ENCODE peak calls at places on chromosome 10, in eight cellular contexts. J is Peyer's patch, U is heart left ventricle, C is tibial nerve, K is tibial artery, Y is A549, X is lower lobe of right lung, F is Panc1. Q is an unnamed sample. For H3K9me3, the result is how much of the 10 kb centered on the place peaks cover.

GRCh38 chr10:76175533-76176165 is 744.2 kb downstream of the LRMDA start:
- DNase-seq in J (no peak), U (no peak), F (no peak), C (no peak), Y (no peak), X (no peak), K (no peak), Q (no peak)

GRCh38 chr10:116683821-116684220 is 58.5 kb downstream of the HSPA12A start:
- DNase-seq in Y (no peak), F (no peak), C (no peak), U (no peak), X (no peak), J (no peak), K (no peak), Q (no peak)

GRCh38 chr10:59068581-59069191 is 107.8 kb upstream of the PHYHIPL start:
- DNase-seq in X (no peak), K (no peak), Y (no peak), F (no peak), C (no peak), J (no peak), U (no peak), Q (no peak)

GRCh38 chr10:5956146-5956914 is 21.0 kb downstream of the IL15RA start:
- DNase-seq in U (no peak), C (no peak), J (no peak), Y (no peak), X (peak), K (no peak), F (no peak), Q (no peak)

GRCh38 chr10:5681930-5682329 is 2.7 kb upstream of the TASOR2 start:
- DNase-seq in X (no peak), K (no peak), Y (no peak), J (no peak), U (no peak), C (no peak), F (no peak), Q (no peak)

GRCh38 chr10:76301950-76302349 is 870.5 kb downstream of the LRMDA start:
- DNase-seq in C (no peak), J (no peak), F (no peak), K (no peak), Y (no peak), U (no peak), X (no peak), Q (peak)

GRCh38 chr10:99431190-99431549 is 746 bp upstream of the GOT1 start:
- DNase-seq in U (peak), K (peak), X (peak), C (peak), Y (peak), F (no peak), J (peak), Q (peak)

GRCh38 chr10:132880148-132880981 is 62.0 kb downstream of the CFAP46 start:
- DNase-seq in Y (no peak), C (no peak), X (no peak), J (peak), K (peak), U (no peak), F (no peak), Q (no peak)

GRCh38 chr10:44675086-44675874 is 235.9 kb upstream of the TMEM72 start:
- DNase-seq in X (no peak), U (no peak), C (no peak), Y (no peak), J (no peak), K (no peak), F (no peak), Q (peak)

GRCh38 chr10:97074256-97075145 is 111.3 kb downstream of the SLIT1 start:
- DNase-seq in C (no peak), Y (no peak), U (no peak), K (no peak), X (no peak), J (no peak), F (no peak), Q (no peak)

GRCh38 chr10:13382759-13383753 is 35.0 kb upstream of the SEPHS1 start:
- DNase-seq in F (no peak), X (peak), J (peak), U (no peak), Y (no peak), K (no peak), C (no peak), Q (peak)

GRCh38 chr10:30747633-30748032 is 118.1 kb upstream of the LYZL2 start:
- DNase-seq in Y (no peak), C (no peak), U (no peak), J (no peak), K (no peak), X (no peak), F (no peak), Q (no peak)

GRCh38 chr10:99520804-99521473 is 11.8 kb upstream of the NKX2-3 start:
- DNase-seq in F (no peak), K (no peak), X (no peak), Y (no peak), C (no peak), U (no peak), J (no peak), Q (no peak)

GRCh38 chr10:90930070-90930837 is 9.4 kb upstream of the ANKRD1 start:
- DNase-seq in K (no peak), U (peak), J (no peak), F (no peak), X (no peak), Y (peak), C (no peak), Q (no peak)

GRCh38 chr10:5555031-5555510 is 30.3 kb downstream of the CALML3 start:
- DNase-seq in F (no peak), U (no peak), X (peak), C (no peak), J (peak), K (peak), Y (no peak), Q (no peak)

GRCh38 chr10:35212856-35213255 is 86.2 kb downstream of the CREM start:
- DNase-seq in C (peak), Y (no peak), J (no peak), U (peak), K (no peak), X (no peak), F (no peak), Q (no peak)

GRCh38 chr10:80498833-80499671 is 38.6 kb upstream of the SH2D4B start:
- DNase-seq in F (peak), U (peak), K (peak), J (peak), X (peak), C (peak), Y (peak), Q (peak)

GRCh38 chr10:62443866-62444265 is 69.7 kb downstream of the ZNF365 start:
- DNase-seq in J (no peak), U (no peak), X (no peak), Y (no peak), F (no peak), K (no peak), C (no peak), Q (no peak)

GRCh38 chr10:62376064-62377025 is 2.2 kb downstream of the ZNF365 start:
- DNase-seq in C (no peak), Y (no peak), U (no peak), K (no peak), F (no peak), J (no peak), X (no peak), Q (no peak)

GRCh38 chr10:132546567-132547420 is 9.2 kb downstream of the INPP5A start:
- DNase-seq in Y (no peak), J (peak), K (peak), X (no peak), F (no peak), C (no peak), U (no peak), Q (peak)

GRCh38 chr10:46220872-46221538 is 65.8 kb upstream of the ANTXRL start:
- DNase-seq in J (peak), X (no peak), Y (no peak), K (no peak), F (no peak), C (no peak), U (no peak), Q (no peak)

GRCh38 chr10:114017873-114018272 is 25.8 kb upstream of the ADRB1 start:
- DNase-seq in F (no peak), U (no peak), K (no peak), Y (no peak), J (no peak), X (no peak), C (no peak), Q (no peak)

GRCh38 chr10:76916536-76916935 is 721.1 kb downstream of the KCNMA1 start:
- DNase-seq in C (no peak), X (no peak), Y (no peak), U (no peak), F (no peak), K (no peak), J (no peak), Q (no peak)

GRCh38 chr10:13890617-13891541 is 304.1 kb downstream of the PRPF18 start:
- DNase-seq in C (no peak), J (no peak), U (peak), X (peak), F (no peak), K (peak), Y (no peak), Q (no peak)

GRCh38 chr10:103397191-103397825 is 882 bp downstream of the PDCD11 start:
- DNase-seq in Y (no peak), U (no peak), K (no peak), X (no peak), C (no peak), J (no peak), F (no peak), Q (peak)

GRCh38 chr10:43250925-43251663 is 15.8 kb downstream of the RASGEF1A start:
- DNase-seq in F (no peak), J (no peak), Y (no peak), X (no peak), K (peak), C (no peak), U (peak), Q (no peak)

GRCh38 chr10:77459905-77460304 is 177.7 kb downstream of the KCNMA1 start:
- DNase-seq in U (no peak), F (no peak), J (no peak), Y (no peak), K (no peak), X (no peak), C (no peak), Q (no peak)

GRCh38 chr10:114402871-114403544 is 1.3 kb downstream of the AFAP1L2 start:
- DNase-seq in K (no peak), F (no peak), X (no peak), Y (no peak), C (no peak), J (no peak), U (no peak), Q (no peak)

GRCh38 chr10:21600804-21601512 is 66.9 kb downstream of the MLLT10 start:
- DNase-seq in F (no peak), U (no peak), K (no peak), C (no peak), X (no peak), Y (no peak), J (no peak), Q (no peak)

GRCh38 chr10:43264324-43264986 is 2.4 kb downstream of the RASGEF1A start:
- DNase-seq in F (no peak), X (no peak), J (no peak), C (no peak), K (no peak), U (no peak), Y (no peak), Q (no peak)

DNA sequence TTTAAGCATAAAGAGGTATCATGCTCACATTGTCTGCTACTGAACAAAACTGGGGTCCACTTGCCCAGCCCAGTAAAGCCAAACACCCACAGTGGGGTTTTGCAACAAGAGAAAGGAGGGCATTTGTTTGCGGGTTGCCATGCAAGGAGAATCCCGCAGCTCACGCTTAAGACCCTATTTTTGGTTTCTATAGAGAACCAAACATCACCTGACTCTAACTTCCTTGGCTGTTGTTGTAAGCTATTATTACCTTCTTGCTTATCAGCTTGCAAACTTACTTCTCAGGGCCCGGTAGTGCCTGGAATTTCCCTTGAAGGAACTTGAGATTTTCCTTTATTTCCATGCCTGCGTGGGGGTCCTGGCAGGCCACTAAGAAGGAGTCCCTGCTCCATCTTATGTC is 20.7 kb downstream of the IFIT3 start:
- DNase-seq in C (no peak), J (no peak), X (no peak), Y (no peak), K (no peak), F (no peak), U (no peak), Q (no peak)
- H3K27ac ChIP-seq in C (peak), J (no peak), X (no peak), Y (peak), K (peak), F (no peak), U (peak), Q (peak)

GRCh38 chr10:4154317-4154716 is 369.3 kb upstream of the KLF6 start:
- DNase-seq in X (no peak), Y (no peak), U (no peak), F (no peak), K (no peak), C (no peak), J (no peak), Q (peak)

GRCh38 chr10:4150676-4151075 is 365.7 kb upstream of the KLF6 start:
- DNase-seq in U (no peak), C (no peak), J (no peak), F (no peak), K (no peak), Y (no peak), X (no peak), Q (no peak)

GRCh38 chr10:4147214-4147613 is 362.2 kb upstream of the KLF6 start:
- DNase-seq in F (no peak), J (no peak), X (no peak), K (no peak), Y (no peak), U (no peak), C (no peak), Q (no peak)

DNA sequence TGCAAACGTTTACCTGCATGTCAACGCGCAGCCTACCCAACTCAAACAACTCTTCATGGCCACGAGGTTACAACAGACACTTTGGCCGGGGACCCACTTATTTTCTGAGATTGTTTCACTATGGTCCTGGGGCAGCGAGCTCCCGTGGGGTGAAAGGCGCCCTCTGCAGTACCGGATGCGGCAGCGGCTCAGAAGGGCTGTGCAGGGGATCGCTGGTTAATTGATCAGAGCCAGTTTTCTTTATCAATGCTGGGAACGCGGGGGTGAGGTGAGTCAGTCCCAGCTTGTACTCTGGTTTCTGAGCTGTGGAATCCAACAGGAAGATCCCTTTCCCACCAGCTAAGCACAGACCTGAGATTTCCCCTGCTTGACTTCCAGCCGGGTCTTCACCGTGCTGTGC is 366.5 kb upstream of the KLF6 start:
- DNase-seq in J (no peak), K (no peak), C (no peak), X (no peak), U (no peak), F (no peak), Y (no peak), Q (no peak)
- H3K9me3 ChIP-seq in J (under half), K (under half), C (under half), X (under half), U (under half), F (under half), Y (under half), Q (under half)

GRCh38 chr10:11553773-11554381 is 57.6 kb downstream of the USP6NL start:
- DNase-seq in C (no peak), F (no peak), U (no peak), X (no peak), K (no peak), J (no peak), Y (no peak), Q (no peak)
- H3K27ac ChIP-seq in C (no peak), F (no peak), U (no peak), X (no peak), K (no peak), J (no peak), Y (no peak), Q (no peak)

GRCh38 chr10:124098575-124098974 is 5.2 kb upstream of the CHST15 start:
- DNase-seq in C (no peak), X (peak), Y (no peak), U (no peak), F (no peak), K (no peak), J (no peak), Q (no peak)
- H3K9me3 ChIP-seq in C (under half), X (under half), Y (under half), U (under half), F (under half), K (under half), J (under half), Q (under half)

GRCh38 chr10:112187527-112187926 is 4.0 kb upstream of the GPAM start:
- DNase-seq in C (no peak), X (no peak), J (no peak), F (no peak), K (no peak), U (no peak), Y (no peak), Q (no peak)
- H3K27ac ChIP-seq in C (no peak), X (no peak), J (no peak), F (no peak), K (no peak), U (no peak), Y (no peak), Q (no peak)

GRCh38 chr10:1462521-1462920 is 274.8 kb downstream of the ADARB2 start:
- DNase-seq in F (no peak), K (no peak), J (no peak), Y (no peak), C (no peak), X (no peak), U (no peak), Q (no peak)

GRCh38 chr10:1464866-1465265 is 272.5 kb downstream of the ADARB2 start:
- DNase-seq in Y (no peak), X (no peak), U (no peak), F (no peak), C (no peak), J (no peak), K (no peak), Q (no peak)

GRCh38 chr10:1462994-1463633 is 274.2 kb downstream of the ADARB2 start:
- DNase-seq in K (no peak), F (no peak), J (no peak), U (no peak), Y (no peak), X (no peak), C (no peak), Q (no peak)

GRCh38 chr10:1461016-1461415 is 276.3 kb downstream of the ADARB2 start:
- DNase-seq in Y (no peak), K (no peak), C (no peak), J (no peak), X (no peak), F (no peak), U (no peak), Q (no peak)

GRCh38 chr10:1462032-1462431 is 275.3 kb downstream of the ADARB2 start:
- DNase-seq in J (no peak), X (no peak), C (no peak), Y (no peak), K (no peak), U (no peak), F (no peak), Q (no peak)
- H3K9me3 ChIP-seq in J (under half), X (under half), C (under half), Y (under half), K (under half), U (under half), F (under half), Q (under half)

GRCh38 chr10:74955796-74956195 is 129.4 kb downstream of the KAT6B start:
- DNase-seq in F (no peak), J (no peak), X (no peak), C (no peak), U (no peak), Y (no peak), K (no peak), Q (no peak)

GRCh38 chr10:74953214-74953613 is 126.8 kb downstream of the KAT6B start:
- DNase-seq in U (no peak), Y (no peak), C (no peak), F (no peak), K (no peak), X (no peak), J (no peak), Q (no peak)

GRCh38 chr10:74960670-74961069 is 134.3 kb downstream of the KAT6B start:
- DNase-seq in J (no peak), X (no peak), K (no peak), C (no peak), F (no peak), Y (no peak), U (no peak), Q (peak)

GRCh38 chr10:74957199-74958084 is 131.0 kb downstream of the KAT6B start:
- DNase-seq in X (no peak), J (no peak), K (no peak), F (no peak), C (no peak), U (no peak), Y (no peak), Q (no peak)

DNA sequence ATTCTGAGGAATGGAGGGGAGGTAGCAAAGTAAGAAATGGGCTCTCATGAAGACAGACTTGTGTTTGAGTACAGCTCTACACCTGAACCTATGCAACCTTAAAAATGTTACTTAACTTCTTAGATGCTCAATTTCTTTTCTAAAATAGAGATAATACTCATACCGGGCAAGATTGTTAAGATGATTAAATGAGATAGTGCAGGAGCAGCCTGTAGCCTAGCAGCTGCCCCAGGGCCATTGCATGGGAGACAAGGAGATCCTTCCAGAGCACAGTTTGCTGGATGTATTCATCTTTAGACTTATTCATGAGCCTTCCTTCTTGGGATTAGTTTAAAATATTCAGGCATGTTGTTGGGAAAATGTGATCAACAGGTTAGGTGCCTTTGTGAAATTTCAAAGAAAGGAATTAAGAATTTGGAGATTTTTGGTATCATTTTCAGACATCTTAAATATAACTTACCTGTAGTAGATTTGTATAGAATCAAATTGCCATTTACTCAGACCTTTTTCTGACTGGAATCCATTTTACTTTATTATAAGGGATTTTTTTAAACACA is 130.2 kb downstream of the KAT6B start:
- DNase-seq in X (no peak), Y (no peak), C (no peak), J (no peak), K (no peak), F (no peak), U (no peak), Q (no peak)
- H3K27ac ChIP-seq in X (no peak), Y (no peak), C (no peak), J (no peak), K (no peak), F (no peak), U (no peak), Q (no peak)

GRCh38 chr10:19719320-19719719 is 96.9 kb upstream of the PLXDC2 start:
- DNase-seq in X (no peak), Y (no peak), U (peak), C (no peak), F (no peak), K (no peak), J (no peak), Q (peak)
- H3K9me3 ChIP-seq in X (under half), Y (under half), U (under half), C (under half), F (under half), K (under half), J (under half), Q (under half)

DNA sequence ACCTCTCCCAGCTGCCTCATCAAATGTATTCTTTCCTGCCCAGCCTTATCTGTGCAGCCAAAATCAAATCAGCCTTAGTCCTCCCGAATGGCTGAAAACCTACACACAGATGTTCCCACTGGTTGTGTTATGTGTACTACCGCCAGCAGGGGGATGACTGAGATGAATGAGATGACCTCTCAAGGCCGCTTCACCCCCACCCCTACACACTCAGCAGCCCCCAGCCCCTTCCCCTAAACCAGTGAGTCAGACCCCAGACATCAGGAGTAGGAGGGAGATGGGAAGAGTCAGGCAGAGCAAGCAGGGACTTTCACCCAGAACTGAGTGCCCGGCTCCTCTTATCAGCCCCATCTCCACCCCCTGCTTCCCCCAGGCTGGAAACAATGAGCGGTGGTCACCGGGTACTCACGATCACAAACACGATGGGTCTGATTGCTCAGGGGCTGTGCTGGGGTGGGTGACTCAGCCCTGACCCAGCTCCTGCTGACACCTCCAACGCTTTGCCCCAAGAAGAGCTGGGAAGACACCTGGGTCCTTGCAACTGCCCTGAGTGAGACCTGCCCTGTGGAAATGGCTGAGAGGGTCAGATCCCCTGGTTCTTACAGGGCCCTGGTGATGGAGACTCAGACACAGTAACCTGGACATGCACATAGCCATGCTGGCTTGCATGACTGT is 6.6 kb upstream of the C10orf105 start:
- DNase-seq in U (no peak), X (no peak), Y (peak), C (no peak), K (no peak), J (no peak), F (no peak), Q (peak)
- H3K27ac ChIP-seq in U (peak), X (peak), Y (peak), C (no peak), K (no peak), J (peak), F (no peak), Q (peak)

Q was measured in small intestine.